ENCODE peak calls at places on chromosome 17, in six cellular contexts. One of them, this sample, is unnamed.

GRCh38 chr17:78143214-78144145 is 2.7 kb upstream of the C17orf99 start:
- DNase-seq in effector memory CD4-positive, alpha-beta T cell: no peak
- DNase-seq in fibroblast of lung: no peak
- DNase-seq in AG08395: no peak
- DNase-seq in upper lobe of right lung: no peak
- DNase-seq in NCI-H1417 treated with DMSO at 0.1 percent for 48 hours: no peak
- DNase-seq in this sample: no peak

GRCh38 chr17:48542956-48543853 is 1.7 kb downstream of the HOXB2 start:
- DNase-seq in upper lobe of right lung: no peak
- DNase-seq in AG08395: no peak
- DNase-seq in fibroblast of lung: peak
- DNase-seq in effector memory CD4-positive, alpha-beta T cell: peak
- DNase-seq in NCI-H1417 treated with DMSO at 0.1 percent for 48 hours: no peak
- DNase-seq in this sample: peak

GRCh38 chr17:48314716-48315115 is 115.3 kb downstream of the SKAP1 start:
- DNase-seq in NCI-H1417 treated with DMSO at 0.1 percent for 48 hours: no peak
- DNase-seq in AG08395: no peak
- DNase-seq in effector memory CD4-positive, alpha-beta T cell: no peak
- DNase-seq in fibroblast of lung: no peak
- DNase-seq in upper lobe of right lung: no peak
- DNase-seq in this sample: no peak

GRCh38 chr17:68134731-68135130 is 99.2 kb downstream of the KPNA2 start:
- DNase-seq in AG08395: no peak
- DNase-seq in fibroblast of lung: no peak
- DNase-seq in NCI-H1417 treated with DMSO at 0.1 percent for 48 hours: no peak
- DNase-seq in effector memory CD4-positive, alpha-beta T cell: no peak
- DNase-seq in upper lobe of right lung: no peak
- DNase-seq in this sample: no peak

GRCh38 chr17:45577571-45578279 is 87.2 kb upstream of the PLEKHM1 start:
- DNase-seq in NCI-H1417 treated with DMSO at 0.1 percent for 48 hours: no peak
- DNase-seq in upper lobe of right lung: no peak
- DNase-seq in fibroblast of lung: no peak
- DNase-seq in AG08395: no peak
- DNase-seq in effector memory CD4-positive, alpha-beta T cell: no peak
- DNase-seq in this sample: no peak

GRCh38 chr17:59810894-59811153 is 81.9 kb downstream of the TUBD1 start:
- DNase-seq in NCI-H1417 treated with DMSO at 0.1 percent for 48 hours: no peak
- DNase-seq in AG08395: peak
- DNase-seq in fibroblast of lung: no peak
- DNase-seq in effector memory CD4-positive, alpha-beta T cell: no peak
- DNase-seq in upper lobe of right lung: no peak
- DNase-seq in this sample: no peak

GRCh38 chr17:37182786-37183185 is 193.0 kb upstream of the C17orf78 start:
- DNase-seq in effector memory CD4-positive, alpha-beta T cell: no peak
- DNase-seq in fibroblast of lung: peak
- DNase-seq in NCI-H1417 treated with DMSO at 0.1 percent for 48 hours: no peak
- DNase-seq in upper lobe of right lung: no peak
- DNase-seq in AG08395: no peak
- DNase-seq in this sample: no peak

GRCh38 chr17:78828470-78829185 is 12.0 kb downstream of the USP36 start:
- DNase-seq in NCI-H1417 treated with DMSO at 0.1 percent for 48 hours: no peak
- DNase-seq in fibroblast of lung: peak
- DNase-seq in upper lobe of right lung: no peak
- DNase-seq in effector memory CD4-positive, alpha-beta T cell: no peak
- DNase-seq in AG08395: peak
- DNase-seq in this sample: no peak

GRCh38 chr17:21298983-21299519 is 14.5 kb downstream of the MAP2K3 start:
- DNase-seq in upper lobe of right lung: peak
- DNase-seq in AG08395: no peak
- DNase-seq in effector memory CD4-positive, alpha-beta T cell: no peak
- DNase-seq in NCI-H1417 treated with DMSO at 0.1 percent for 48 hours: no peak
- DNase-seq in fibroblast of lung: no peak
- DNase-seq in this sample: no peak

GRCh38 chr17:80265205-80266068 is 4.8 kb downstream of the RNF213 start:
- DNase-seq in fibroblast of lung: no peak
- DNase-seq in AG08395: no peak
- DNase-seq in NCI-H1417 treated with DMSO at 0.1 percent for 48 hours: no peak
- DNase-seq in upper lobe of right lung: peak
- DNase-seq in effector memory CD4-positive, alpha-beta T cell: peak
- DNase-seq in this sample: peak

GRCh38 chr17:5699789-5700188 is 115.5 kb upstream of the NLRP1 start:
- DNase-seq in fibroblast of lung: no peak
- DNase-seq in AG08395: no peak
- DNase-seq in effector memory CD4-positive, alpha-beta T cell: no peak
- DNase-seq in NCI-H1417 treated with DMSO at 0.1 percent for 48 hours: no peak
- DNase-seq in upper lobe of right lung: no peak
- DNase-seq in this sample: no peak

GRCh38 chr17:78991017-78991783 is 11.5 kb upstream of the LGALS3BP start:
- DNase-seq in effector memory CD4-positive, alpha-beta T cell: no peak
- DNase-seq in NCI-H1417 treated with DMSO at 0.1 percent for 48 hours: no peak
- DNase-seq in upper lobe of right lung: no peak
- DNase-seq in fibroblast of lung: no peak
- DNase-seq in AG08395: no peak
- DNase-seq in this sample: no peak

GRCh38 chr17:80517641-80518040 is 27.0 kb upstream of the RPTOR start:
- DNase-seq in upper lobe of right lung: no peak
- DNase-seq in fibroblast of lung: no peak
- DNase-seq in AG08395: no peak
- DNase-seq in NCI-H1417 treated with DMSO at 0.1 percent for 48 hours: no peak
- DNase-seq in effector memory CD4-positive, alpha-beta T cell: no peak
- DNase-seq in this sample: no peak

GRCh38 chr17:41631025-41631889 is 6.9 kb upstream of the KRT17 start:
- DNase-seq in NCI-H1417 treated with DMSO at 0.1 percent for 48 hours: no peak
- DNase-seq in upper lobe of right lung: no peak
- DNase-seq in effector memory CD4-positive, alpha-beta T cell: no peak
- DNase-seq in fibroblast of lung: no peak
- DNase-seq in AG08395: no peak
- DNase-seq in this sample: no peak

GRCh38 chr17:36566081-36566480 is 21.4 kb downstream of the GGNBP2 start:
- DNase-seq in fibroblast of lung: no peak
- DNase-seq in effector memory CD4-positive, alpha-beta T cell: no peak
- DNase-seq in AG08395: no peak
- DNase-seq in upper lobe of right lung: no peak
- DNase-seq in NCI-H1417 treated with DMSO at 0.1 percent for 48 hours: no peak
- DNase-seq in this sample: no peak

GRCh38 chr17:67995568-67996191 is 589 bp downstream of the C17orf58 start:
- DNase-seq in upper lobe of right lung: no peak
- DNase-seq in NCI-H1417 treated with DMSO at 0.1 percent for 48 hours: no peak
- DNase-seq in fibroblast of lung: peak
- DNase-seq in AG08395: peak
- DNase-seq in effector memory CD4-positive, alpha-beta T cell: no peak
- DNase-seq in this sample: no peak

GRCh38 chr17:81076097-81076754 is 41.3 kb downstream of the BAIAP2 start:
- DNase-seq in NCI-H1417 treated with DMSO at 0.1 percent for 48 hours: no peak
- DNase-seq in fibroblast of lung: no peak
- DNase-seq in upper lobe of right lung: no peak
- DNase-seq in AG08395: no peak
- DNase-seq in effector memory CD4-positive, alpha-beta T cell: no peak
- DNase-seq in this sample: no peak

GRCh38 chr17:2143332-2143731 is 88.4 kb downstream of the HIC1 start:
- DNase-seq in NCI-H1417 treated with DMSO at 0.1 percent for 48 hours: no peak
- DNase-seq in fibroblast of lung: no peak
- DNase-seq in effector memory CD4-positive, alpha-beta T cell: no peak
- DNase-seq in AG08395: no peak
- DNase-seq in upper lobe of right lung: no peak
- DNase-seq in this sample: no peak

GRCh38 chr17:55726440-55726839 is 3.8 kb upstream of the TMEM100 start:
- DNase-seq in fibroblast of lung: peak
- DNase-seq in upper lobe of right lung: no peak
- DNase-seq in effector memory CD4-positive, alpha-beta T cell: no peak
- DNase-seq in AG08395: peak
- DNase-seq in NCI-H1417 treated with DMSO at 0.1 percent for 48 hours: no peak
- DNase-seq in this sample: no peak

GRCh38 chr17:45248132-45248936 is 13.6 kb downstream of the SPATA32 start:
- DNase-seq in upper lobe of right lung: peak
- DNase-seq in AG08395: no peak
- DNase-seq in fibroblast of lung: no peak
- DNase-seq in effector memory CD4-positive, alpha-beta T cell: peak
- DNase-seq in NCI-H1417 treated with DMSO at 0.1 percent for 48 hours: no peak
- DNase-seq in this sample: peak

GRCh38 chr17:14575349-14575966 is 274.6 kb downstream of the HS3ST3B1 start:
- DNase-seq in AG08395: no peak
- DNase-seq in effector memory CD4-positive, alpha-beta T cell: no peak
- DNase-seq in NCI-H1417 treated with DMSO at 0.1 percent for 48 hours: no peak
- DNase-seq in upper lobe of right lung: no peak
- DNase-seq in fibroblast of lung: peak
- DNase-seq in this sample: no peak

GRCh38 chr17:42311240-42312034 is 23.1 kb downstream of the STAT5A start:
- DNase-seq in fibroblast of lung: peak
- DNase-seq in NCI-H1417 treated with DMSO at 0.1 percent for 48 hours: no peak
- DNase-seq in upper lobe of right lung: peak
- DNase-seq in effector memory CD4-positive, alpha-beta T cell: no peak
- DNase-seq in AG08395: peak
- DNase-seq in this sample: no peak

GRCh38 chr17:55783684-55784245 is 32.9 kb downstream of the PCTP start:
- DNase-seq in NCI-H1417 treated with DMSO at 0.1 percent for 48 hours: no peak
- DNase-seq in upper lobe of right lung: peak
- DNase-seq in AG08395: peak
- DNase-seq in effector memory CD4-positive, alpha-beta T cell: no peak
- DNase-seq in fibroblast of lung: peak
- DNase-seq in this sample: no peak

GRCh38 chr17:410674-411401 is 58.2 kb upstream of the RPH3AL start:
- DNase-seq in NCI-H1417 treated with DMSO at 0.1 percent for 48 hours: no peak
- DNase-seq in fibroblast of lung: no peak
- DNase-seq in upper lobe of right lung: no peak
- DNase-seq in effector memory CD4-positive, alpha-beta T cell: peak
- DNase-seq in AG08395: no peak
- DNase-seq in this sample: peak

GRCh38 chr17:48374650-48375230 is 55.3 kb downstream of the SKAP1 start:
- DNase-seq in upper lobe of right lung: no peak
- DNase-seq in NCI-H1417 treated with DMSO at 0.1 percent for 48 hours: no peak
- DNase-seq in effector memory CD4-positive, alpha-beta T cell: no peak
- DNase-seq in AG08395: no peak
- DNase-seq in fibroblast of lung: no peak
- DNase-seq in this sample: peak

GRCh38 chr17:14712471-14713075 is 411.7 kb downstream of the HS3ST3B1 start:
- DNase-seq in fibroblast of lung: peak
- DNase-seq in NCI-H1417 treated with DMSO at 0.1 percent for 48 hours: no peak
- DNase-seq in upper lobe of right lung: no peak
- DNase-seq in AG08395: no peak
- DNase-seq in effector memory CD4-positive, alpha-beta T cell: no peak
- DNase-seq in this sample: no peak